ENCODE peak calls at places on chromosomes 6 and 20, in five cellular contexts. One of them, this sample, is unnamed.

GRCh38 chr6:6346427-6346826 is 26.0 kb upstream of the F13A1 start:
- DNase-seq in fibroblast of lung: no peak
- DNase-seq in body of pancreas: no peak
- DNase-seq in CD4-positive, CD25-positive, alpha-beta regulatory T cell: no peak
- DNase-seq in GM23248: no peak
- DNase-seq in this sample: no peak

GRCh38 chr20:51525241-51526104 is 17.0 kb downstream of the NFATC2 start:
- DNase-seq in GM23248: no peak
- DNase-seq in body of pancreas: peak; percentile 41
- DNase-seq in CD4-positive, CD25-positive, alpha-beta regulatory T cell: peak; percentile 51
- DNase-seq in fibroblast of lung: peak; percentile 28
- DNase-seq in this sample: peak; percentile 45

GRCh38 chr6:4607793-4608192 is 168.4 kb upstream of the CDYL start:
- DNase-seq in body of pancreas: no peak
- DNase-seq in GM23248: no peak
- DNase-seq in fibroblast of lung: no peak
- DNase-seq in CD4-positive, CD25-positive, alpha-beta regulatory T cell: no peak
- DNase-seq in this sample: no peak

GRCh38 chr20:40511478-40511877 is 177.6 kb downstream of the MAFB start:
- DNase-seq in body of pancreas: no peak
- DNase-seq in fibroblast of lung: peak; percentile 73
- DNase-seq in GM23248: peak; percentile 84
- DNase-seq in CD4-positive, CD25-positive, alpha-beta regulatory T cell: no peak
- DNase-seq in this sample: no peak

GRCh38 chr6:22367331-22367730 is 70.5 kb upstream of the PRL start:
- DNase-seq in GM23248: peak; percentile 17
- DNase-seq in fibroblast of lung: peak; percentile 65
- DNase-seq in body of pancreas: no peak
- DNase-seq in CD4-positive, CD25-positive, alpha-beta regulatory T cell: no peak
- DNase-seq in this sample: no peak

GRCh38 chr6:6006428-6007310 is at the start of gene NRN1:
- DNase-seq in CD4-positive, CD25-positive, alpha-beta regulatory T cell: no peak
- DNase-seq in GM23248: peak; percentile 91
- DNase-seq in fibroblast of lung: no peak
- DNase-seq in body of pancreas: no peak
- DNase-seq in this sample: peak; percentile 41

GRCh38 chr6:722608-723007 is 29.7 kb upstream of the EXOC2 start:
- DNase-seq in body of pancreas: no peak
- DNase-seq in CD4-positive, CD25-positive, alpha-beta regulatory T cell: no peak
- DNase-seq in fibroblast of lung: peak; percentile 68
- DNase-seq in GM23248: peak; percentile 18
- DNase-seq in this sample: no peak

GRCh38 chr20:50728981-50729874 is 2.2 kb upstream of the PARD6B start:
- DNase-seq in GM23248: peak; percentile 46
- DNase-seq in fibroblast of lung: no peak
- DNase-seq in CD4-positive, CD25-positive, alpha-beta regulatory T cell: no peak
- DNase-seq in body of pancreas: peak; percentile 55
- DNase-seq in this sample: no peak

GRCh38 chr6:140385686-140386085 is 1011.2 kb upstream of the CITED2 start:
- DNase-seq in fibroblast of lung: no peak
- DNase-seq in body of pancreas: no peak
- DNase-seq in GM23248: no peak
- DNase-seq in CD4-positive, CD25-positive, alpha-beta regulatory T cell: no peak
- DNase-seq in this sample: no peak

GRCh38 chr6:140393665-140394064 is 1019.2 kb upstream of the CITED2 start:
- DNase-seq in CD4-positive, CD25-positive, alpha-beta regulatory T cell: no peak
- DNase-seq in body of pancreas: no peak
- DNase-seq in fibroblast of lung: no peak
- DNase-seq in GM23248: peak; percentile 25
- DNase-seq in this sample: peak; percentile 93

GRCh38 chr6:140394141-140394540 is 1019.7 kb upstream of the CITED2 start:
- DNase-seq in CD4-positive, CD25-positive, alpha-beta regulatory T cell: no peak
- DNase-seq in body of pancreas: no peak
- DNase-seq in GM23248: no peak
- DNase-seq in fibroblast of lung: no peak
- DNase-seq in this sample: no peak

GRCh38 chr6:140388815-140389214 is 1014.4 kb upstream of the CITED2 start:
- DNase-seq in fibroblast of lung: no peak
- DNase-seq in GM23248: no peak
- DNase-seq in CD4-positive, CD25-positive, alpha-beta regulatory T cell: no peak
- DNase-seq in body of pancreas: no peak
- DNase-seq in this sample: no peak

DNA sequence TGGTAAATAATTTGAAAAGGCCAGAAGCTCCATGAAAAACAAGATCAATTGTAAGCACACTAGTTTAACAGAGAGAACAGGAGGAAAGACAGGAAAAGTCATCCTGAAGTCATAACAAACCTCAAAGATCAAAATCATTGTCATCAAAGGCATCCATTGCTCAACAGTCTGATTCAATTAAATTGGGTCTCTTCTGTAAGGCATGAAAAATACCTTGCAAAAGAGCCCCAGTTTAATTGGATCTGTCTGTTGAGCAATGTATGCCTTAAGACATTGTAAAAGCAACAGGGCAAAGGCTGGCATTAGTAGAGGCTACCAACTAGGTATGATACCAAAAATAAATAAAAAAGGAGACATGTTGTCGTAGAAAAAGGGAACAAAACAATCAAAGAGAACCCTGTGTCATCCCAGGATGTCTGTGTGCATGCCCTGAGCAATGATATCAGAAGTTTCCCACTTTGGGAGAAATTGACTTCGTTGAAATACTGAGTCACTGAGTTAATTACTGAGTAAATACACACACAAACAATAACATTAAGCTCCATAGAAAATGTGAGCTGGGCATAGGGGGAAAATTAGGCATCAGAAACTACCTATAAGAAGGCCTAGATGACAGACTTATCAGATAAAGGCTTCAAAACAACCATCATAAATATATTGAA is 1013.8 kb upstream of the CITED2 start:
- DNase-seq in body of pancreas: no peak
- DNase-seq in fibroblast of lung: no peak
- DNase-seq in CD4-positive, CD25-positive, alpha-beta regulatory T cell: no peak
- DNase-seq in GM23248: no peak
- DNase-seq in this sample: no peak
- H3K36me3 ChIP-seq in body of pancreas: no peaks in the 10 kb centered on the region
- H3K36me3 ChIP-seq in fibroblast of lung: no peaks in the 10 kb centered on the region
- H3K36me3 ChIP-seq in CD4-positive, CD25-positive, alpha-beta regulatory T cell: no peaks in the 10 kb centered on the region
- H3K36me3 ChIP-seq in GM23248: no peaks in the 10 kb centered on the region
- H3K36me3 ChIP-seq in this sample: no peaks in the 10 kb centered on the region

GRCh38 chr20:49262444-49262843 is 15.4 kb downstream of the ZNFX1 start:
- DNase-seq in body of pancreas: no peak
- DNase-seq in CD4-positive, CD25-positive, alpha-beta regulatory T cell: no peak
- DNase-seq in fibroblast of lung: no peak
- DNase-seq in GM23248: no peak
- DNase-seq in this sample: no peak
- H3K36me3 ChIP-seq in body of pancreas: no peaks in the 10 kb centered on the region
- H3K36me3 ChIP-seq in CD4-positive, CD25-positive, alpha-beta regulatory T cell: peaks cover 79% of the 10 kb centered on the region
- H3K36me3 ChIP-seq in fibroblast of lung: peaks cover 19% of the 10 kb centered on the region
- H3K36me3 ChIP-seq in GM23248: peaks cover 73% of the 10 kb centered on the region
- H3K36me3 ChIP-seq in this sample: peaks cover 26% of the 10 kb centered on the region

DNA sequence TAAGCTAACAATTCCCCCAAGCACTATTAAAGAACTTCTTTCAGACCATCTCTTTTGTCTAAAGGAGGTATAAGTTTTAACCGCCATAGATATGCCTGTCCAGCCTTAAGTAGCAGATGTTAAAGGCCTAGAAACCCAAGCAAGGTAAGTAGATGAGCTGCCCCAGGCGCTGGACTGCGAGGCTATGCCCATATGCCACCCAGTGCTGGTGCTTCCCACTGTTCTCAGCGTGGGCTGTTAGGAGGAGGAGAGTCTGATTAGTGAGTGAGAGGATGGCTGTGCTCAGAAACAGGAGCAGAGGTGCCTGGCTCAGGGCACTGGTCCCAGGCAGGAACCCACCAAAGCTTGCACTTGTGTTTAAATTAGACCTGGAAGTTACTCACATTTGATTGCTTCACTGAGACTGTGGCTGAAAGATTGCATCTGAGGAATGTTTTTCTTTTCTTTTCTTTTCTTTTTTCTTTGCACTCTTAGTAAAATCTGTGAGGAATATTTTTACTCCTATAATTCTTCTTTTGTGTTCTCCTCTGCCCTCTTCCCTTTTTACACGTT is 32.2 kb downstream of the PRPH2 start:
- DNase-seq in body of pancreas: no peak
- DNase-seq in GM23248: peak; percentile 61
- DNase-seq in CD4-positive, CD25-positive, alpha-beta regulatory T cell: no peak
- DNase-seq in fibroblast of lung: peak; percentile 29
- DNase-seq in this sample: no peak
- H3K36me3 ChIP-seq in body of pancreas: peaks cover 7% of the 10 kb centered on the region
- H3K36me3 ChIP-seq in GM23248: peaks cover 32% of the 10 kb centered on the region
- H3K36me3 ChIP-seq in CD4-positive, CD25-positive, alpha-beta regulatory T cell: peaks cover 60% of the 10 kb centered on the region
- H3K36me3 ChIP-seq in fibroblast of lung: peaks cover 9% of the 10 kb centered on the region
- H3K36me3 ChIP-seq in this sample: peaks cover 5% of the 10 kb centered on the region

DNA sequence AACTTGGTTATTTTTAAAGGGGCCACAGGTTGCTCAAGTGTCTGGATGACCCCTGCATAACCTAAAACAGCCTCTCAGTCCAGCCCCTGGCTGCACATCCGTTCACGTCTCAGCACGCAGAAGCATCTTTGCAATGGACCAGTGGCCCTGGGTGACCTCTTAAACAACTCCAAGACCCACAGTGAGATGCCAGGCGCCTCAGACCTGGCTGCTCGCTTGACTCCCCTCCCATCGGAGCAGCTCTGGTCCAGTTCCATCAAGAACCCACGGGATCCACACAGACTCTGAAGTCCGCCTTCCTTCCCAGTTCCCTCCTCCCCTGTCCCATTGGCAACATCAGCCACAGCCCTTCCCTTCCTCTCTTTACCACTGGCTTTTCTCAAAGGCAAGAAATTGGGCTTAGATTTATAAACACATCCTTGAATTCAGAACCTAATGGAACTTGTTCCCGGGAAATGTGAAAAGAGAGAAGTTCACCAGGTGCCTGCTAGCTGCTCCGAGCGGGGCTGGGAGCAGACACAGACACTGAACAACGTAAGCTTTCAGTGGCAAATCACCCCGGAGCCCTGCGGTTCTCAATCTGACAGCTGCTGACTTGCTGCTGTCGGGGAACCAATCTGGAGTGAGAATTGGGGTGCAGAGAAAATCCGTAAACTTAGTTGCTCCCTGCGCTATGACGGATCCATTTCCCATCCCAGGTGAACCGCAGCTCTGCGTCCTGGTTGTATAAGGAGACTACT is 39.6 kb upstream of the MPC1 start:
- DNase-seq in GM23248: no peak
- DNase-seq in body of pancreas: no peak
- DNase-seq in CD4-positive, CD25-positive, alpha-beta regulatory T cell: no peak
- DNase-seq in fibroblast of lung: no peak
- DNase-seq in this sample: no peak
- H3K36me3 ChIP-seq in GM23248: peaks cover 11% of the 10 kb centered on the region
- H3K36me3 ChIP-seq in body of pancreas: no peaks in the 10 kb centered on the region
- H3K36me3 ChIP-seq in CD4-positive, CD25-positive, alpha-beta regulatory T cell: no peaks in the 10 kb centered on the region
- H3K36me3 ChIP-seq in fibroblast of lung: peaks cover 14% of the 10 kb centered on the region
- H3K36me3 ChIP-seq in this sample: peaks cover 1% of the 10 kb centered on the region

GRCh38 chr6:69138893-69139494 is 503.9 kb downstream of the ADGRB3 start:
- DNase-seq in CD4-positive, CD25-positive, alpha-beta regulatory T cell: no peak
- DNase-seq in GM23248: no peak
- DNase-seq in fibroblast of lung: peak; percentile 36
- DNase-seq in body of pancreas: no peak
- DNase-seq in this sample: no peak
- H3K36me3 ChIP-seq in CD4-positive, CD25-positive, alpha-beta regulatory T cell: no peaks in the 10 kb centered on the region
- H3K36me3 ChIP-seq in GM23248: no peaks in the 10 kb centered on the region
- H3K36me3 ChIP-seq in fibroblast of lung: no peaks in the 10 kb centered on the region
- H3K36me3 ChIP-seq in body of pancreas: no peaks in the 10 kb centered on the region
- H3K36me3 ChIP-seq in this sample: no peaks in the 10 kb centered on the region

This sample was measured in endothelial cell of umbilical vein.